ENCODE peak calls at places on chromosomes 6 and 20, in six cellular contexts. D is H1, E is mesenchymal stem cell, V is H9, N is IMR-90, Q is neuronal stem cell. F is an unnamed sample.

GRCh38 chr6:146814148-146814750 is 215.5 kb downstream of the ADGB start:
- DNase-seq in D (no peak), E (peak), V (no peak), N (peak), Q (no peak), F (no peak)

GRCh38 chr6:4844108-4844507 is 67.9 kb downstream of the CDYL start:
- DNase-seq in D (peak), E (no peak), V (peak), N (no peak), Q (no peak), F (peak)

GRCh38 chr6:82906489-82906888 is 159.2 kb downstream of the UBE3D start:
- DNase-seq in D (no peak), E (peak), V (no peak), N (peak), Q (no peak), F (no peak)

GRCh38 chr20:8215516-8215915 is 83.5 kb downstream of the PLCB1 start:
- DNase-seq in D (no peak), E (peak), V (no peak), N (peak), Q (no peak), F (no peak)

GRCh38 chr6:45378324-45378926 is 691 bp upstream of the SUPT3H start:
- DNase-seq in D (no peak), E (no peak), V (no peak), N (no peak), Q (no peak), F (no peak)

GRCh38 chr6:35088281-35089215 is 52.6 kb downstream of the TCP11 start:
- DNase-seq in D (peak), E (no peak), V (peak), N (no peak), Q (no peak), F (no peak)

GRCh38 chr6:32954983-32955802 is 2.3 kb upstream of the HLA-DMA start:
- DNase-seq in D (peak), E (peak), V (peak), N (peak), Q (no peak), F (peak)

GRCh38 chr6:75852721-75853120 is 103.7 kb downstream of the MYO6 start:
- DNase-seq in D (no peak), E (peak), V (no peak), N (peak), Q (no peak), F (no peak)

GRCh38 chr6:32178547-32179440 is 589 bp downstream of the RNF5 start:
- DNase-seq in D (no peak), E (no peak), V (no peak), N (no peak), Q (no peak), F (no peak)

GRCh38 chr6:3751730-3752537 is 421 bp upstream of the PXDC1 start:
- DNase-seq in D (peak), E (peak), V (peak), N (peak), Q (peak), F (peak)
- H3K4ac ChIP-seq in D (no peak), E (peak), V (no peak), N (peak), Q (no peak), F (no peak)

GRCh38 chr6:77334093-77334492 is 129.2 kb downstream of the HTR1B start:
- DNase-seq in D (no peak), E (no peak), V (no peak), N (no peak), Q (no peak), F (no peak)
- H2BK15ac ChIP-seq in D (no peak), E (no peak), V (no peak), N (no peak), Q (no peak), F (no peak)

DNA sequence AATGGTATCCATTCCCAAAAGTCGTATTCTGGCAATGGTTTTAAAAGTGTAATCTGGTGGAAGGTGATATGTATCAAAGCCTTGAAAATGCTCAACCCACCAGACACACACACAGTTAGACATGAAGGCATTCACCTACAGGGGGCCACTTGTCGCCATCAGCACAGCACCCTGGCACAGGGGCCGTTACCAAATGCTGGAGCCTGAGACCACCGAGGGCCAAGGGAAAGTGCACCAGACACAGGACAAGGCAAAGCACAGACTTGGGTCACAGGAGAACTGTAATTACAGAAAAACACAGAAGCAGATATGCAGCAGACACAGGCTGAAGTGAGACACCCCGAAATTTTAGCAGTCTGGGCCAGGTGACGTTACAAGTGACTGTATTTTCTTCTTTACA is 9.3 kb downstream of the TAF4 start:
- DNase-seq in D (no peak), E (no peak), V (no peak), N (no peak), Q (no peak), F (no peak)
- H3K4ac ChIP-seq in D (no peak), E (no peak), V (no peak), N (no peak), Q (no peak), F (no peak)

DNA sequence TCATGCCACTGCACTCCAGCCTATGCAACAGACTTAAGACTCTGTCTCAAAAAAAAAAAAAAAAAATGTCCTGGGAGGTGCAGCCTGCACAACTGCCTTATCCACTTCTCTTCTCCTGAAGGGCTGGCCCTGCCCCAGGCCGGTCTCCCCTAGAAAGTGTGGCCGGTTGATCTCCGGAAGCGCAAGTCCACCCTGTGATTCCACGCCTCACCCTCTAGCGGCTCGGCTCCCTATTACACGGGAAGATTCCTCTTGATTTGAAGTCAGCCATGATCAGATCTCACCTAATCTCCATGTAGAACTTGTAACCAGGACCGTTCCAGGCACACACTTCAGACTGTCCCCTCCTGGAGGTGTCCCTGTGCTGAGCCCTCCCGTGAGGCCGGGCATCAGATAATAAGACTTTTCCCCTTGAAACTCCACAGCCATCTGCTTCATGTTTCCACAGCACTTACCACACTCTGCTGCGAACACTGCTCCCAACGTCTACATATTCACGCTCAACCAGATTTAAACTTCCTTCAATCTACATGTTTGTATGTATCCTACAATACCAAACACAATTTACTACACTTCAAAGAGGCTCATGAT is 49.3 kb upstream of the RPS6KA2 start:
- DNase-seq in D (no peak), E (no peak), V (no peak), N (no peak), Q (no peak), F (no peak)
- H2BK15ac ChIP-seq in D (no peak), E (no peak), V (no peak), N (no peak), Q (no peak), F (no peak)